ENCODE peak calls at places on chromosomes 11 and 22, in six cellular contexts. O is activated T-cell treated with anti-CD3 and anti-CD28 coated beads for 24 hours; E is fibroblast of the conjunctiva; U is chondrocyte; Q is activated CD4-positive, alpha-beta T cell treated with anti-CD3 and anti-CD28 coated beads, Interleukin-2, amount 50 U/mL, for 48 hours; Y is SW 1271. D is an unnamed sample.

GRCh38 chr22:42131562-42131961 is 952 bp upstream of the CYP2D6 start:
- DNase-seq in O (no peak), U (no peak), Y (no peak), E (no peak), Q (no peak), D (no peak)

GRCh38 chr11:45671246-45672171 is 6.1 kb upstream of the CHST1 start:
- DNase-seq in Y (no peak), Q (no peak), U (no peak), O (no peak), E (no peak), D (peak; percentile 21)

GRCh38 chr11:61599968-61600710 is 19.3 kb upstream of the SYT7 start:
- DNase-seq in E (no peak), Q (no peak), Y (no peak), O (no peak), U (no peak), D (no peak)

GRCh38 chr11:69055598-69056516 is 7.1 kb downstream of the TPCN2 start:
- DNase-seq in Q (peak; percentile 22), O (no peak), U (no peak), E (no peak), Y (no peak), D (peak; percentile 60)

GRCh38 chr11:122115520-122116343 is at the start of gene BLID:
- DNase-seq in Q (no peak), Y (no peak), O (no peak), U (no peak), E (no peak), D (no peak)

GRCh38 chr11:2156416-2157182 is 4.4 kb downstream of the INS start:
- DNase-seq in Y (no peak), Q (peak; percentile 75), E (peak; percentile 29), U (no peak), O (peak; percentile 39), D (peak; percentile 5)

GRCh38 chr11:117691501-117691900 is 105.5 kb downstream of the DSCAML1 start:
- DNase-seq in Q (no peak), Y (no peak), U (no peak), E (no peak), O (no peak), D (no peak)

GRCh38 chr11:62560566-62561103 is 13.1 kb downstream of the EEF1G start:
- DNase-seq in E (peak; percentile 97), U (no peak), Q (peak; percentile 85), Y (peak; percentile 90), O (no peak), D (no peak)

GRCh38 chr11:24794064-24794463 is 297.2 kb downstream of the LUZP2 start:
- DNase-seq in E (no peak), U (no peak), O (no peak), Q (no peak), Y (no peak), D (no peak)

GRCh38 chr11:2661173-2662023 is 38.4 kb downstream of the KCNQ1OT1 start:
- DNase-seq in Q (no peak), E (no peak), O (no peak), U (peak; percentile 22), Y (no peak), D (no peak)

GRCh38 chr22:49655168-49655812 is 172.4 kb downstream of the BRD1 start:
- DNase-seq in E (no peak), U (no peak), O (no peak), Y (no peak), Q (no peak), D (no peak)

GRCh38 chr22:50674606-50675552 is 2.3 kb downstream of the SHANK3 start:
- DNase-seq in U (peak; percentile 89), Y (no peak), O (no peak), E (no peak), Q (peak; percentile 14), D (no peak)

GRCh38 chr11:72174299-72175070 is 17.5 kb upstream of the FOLR1 start:
- DNase-seq in E (no peak), U (no peak), Y (no peak), O (no peak), Q (no peak), D (no peak)

GRCh38 chr11:60984616-60985015 is 13.1 kb downstream of the CD6 start:
- DNase-seq in Q (no peak), Y (no peak), U (peak; percentile 17), O (no peak), E (no peak), D (no peak)

D was measured in substantia nigra.